ENCODE peak calls at places on chromosome 14, in five cellular contexts. S is HFF-Myc, K is psoas muscle, N is OCI-LY7, C is astrocyte of the spinal cord. P is an unnamed sample.

GRCh38 chr14:32905052-32905451 is 33.6 kb upstream of the NPAS3 start:
- DNase-seq in K (no peak), S (no peak), N (no peak), C (no peak), P (no peak)

GRCh38 chr14:94805726-94806288 is 35.9 kb upstream of the GSC start:
- DNase-seq in N (no peak), S (no peak), K (no peak), C (no peak), P (no peak)

GRCh38 chr14:34038358-34039057 is 87.6 kb upstream of the EGLN3 start:
- DNase-seq in C (no peak), S (no peak), N (no peak), K (no peak), P (no peak)

GRCh38 chr14:91144425-91145145 is 30.7 kb downstream of the DGLUCY start:
- DNase-seq in K (no peak), S (peak; percentile 39), N (no peak), C (peak; percentile 50), P (no peak)

GRCh38 chr14:101442451-101442850 is 118.8 kb upstream of the DIO3 start:
- DNase-seq in C (no peak), K (no peak), N (peak; percentile 75), S (no peak), P (no peak)

GRCh38 chr14:60303745-60304144 is 54.7 kb downstream of the PPM1A start:
- DNase-seq in C (no peak), N (no peak), S (no peak), K (no peak), P (no peak)

GRCh38 chr14:51774209-51774608 is 86.2 kb upstream of the GNG2 start:
- DNase-seq in K (no peak), C (no peak), N (no peak), S (no peak), P (no peak)

GRCh38 chr14:99654235-99655000 is 9.5 kb downstream of the HHIPL1 start:
- DNase-seq in S (no peak), C (peak; percentile 78), K (no peak), N (no peak), P (no peak)

GRCh38 chr14:61308198-61308597 is 13.2 kb upstream of the PRKCH start:
- DNase-seq in S (no peak), C (no peak), N (no peak), K (no peak), P (no peak)

GRCh38 chr14:64758025-64758521 is 53.8 kb downstream of the PLEKHG3 start:
- DNase-seq in K (peak; percentile 39), N (no peak), C (peak; percentile 83), S (no peak), P (no peak)

GRCh38 chr14:26394114-26394855 is 203.5 kb downstream of the NOVA1 start:
- DNase-seq in K (no peak), C (peak; percentile 17), S (no peak), N (no peak), P (no peak)

GRCh38 chr14:99602054-99602787 is 1.8 kb downstream of the CCDC85C start:
- DNase-seq in S (no peak), N (no peak), C (peak; percentile 37), K (no peak), P (no peak)

GRCh38 chr14:64732066-64732465 is 27.8 kb downstream of the PLEKHG3 start:
- DNase-seq in S (no peak), C (no peak), N (no peak), K (peak; percentile 12), P (no peak)

GRCh38 chr14:60058087-60058486 is 33.6 kb upstream of the PCNX4 start:
- DNase-seq in S (no peak), N (no peak), K (no peak), C (no peak), P (no peak)

GRCh38 chr14:56414231-56414630 is 165.4 kb upstream of the TMEM260 start:
- DNase-seq in S (no peak), C (no peak), N (no peak), K (no peak), P (no peak)

GRCh38 chr14:79511146-79511545 is 700.2 kb downstream of the DIO2 start:
- DNase-seq in C (peak; percentile 15), S (no peak), N (no peak), K (no peak), P (no peak)

GRCh38 chr14:32224731-32225377 is 21.8 kb upstream of the RNU6-8 start:
- DNase-seq in C (peak; percentile 77), N (no peak), S (peak; percentile 87), K (peak; percentile 55), P (no peak)

GRCh38 chr14:27528328-27528727 is 930.5 kb upstream of the NOVA1 start:
- DNase-seq in S (no peak), C (peak; percentile 30), K (no peak), N (no peak), P (no peak)

GRCh38 chr14:82153689-82154088 is 620.0 kb upstream of the SEL1L start:
- DNase-seq in K (no peak), N (no peak), S (no peak), C (no peak), P (no peak)

DNA sequence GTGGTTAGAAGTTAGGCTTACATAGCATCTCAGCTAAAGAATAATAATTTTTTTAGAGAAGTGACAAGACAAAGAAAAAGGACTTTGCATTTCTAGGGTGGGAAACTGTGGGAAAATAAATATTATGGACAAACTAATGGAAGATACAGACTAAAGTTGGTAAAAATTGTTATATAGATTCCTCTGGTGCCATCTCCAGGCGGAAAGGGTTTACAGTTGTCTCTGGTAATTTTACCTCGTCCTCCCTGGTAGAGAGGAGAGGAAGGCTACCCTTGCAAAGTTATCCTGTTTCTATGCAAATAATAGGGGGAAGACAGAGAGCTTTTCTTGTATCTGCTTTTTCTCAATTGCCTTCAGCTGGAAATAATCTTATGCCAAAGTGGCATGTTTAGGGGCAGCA is 5.2 kb downstream of the OR11G2 start:
- DNase-seq in C (no peak), N (no peak), K (no peak), S (no peak), P (no peak)
- TF ChIP-seq CTCF in C (no peak), N (peak; percentile 34), K (no peak), S (no peak), P (no peak)

GRCh38 chr14:103169954-103170353 is 46.7 kb downstream of the TNFAIP2 start:
- DNase-seq in K (no peak), C (no peak), N (no peak), S (no peak), P (no peak)

GRCh38 chr14:103177376-103177775 is 54.1 kb downstream of the TNFAIP2 start:
- DNase-seq in S (no peak), N (no peak), K (no peak), C (no peak), P (no peak)

DNA sequence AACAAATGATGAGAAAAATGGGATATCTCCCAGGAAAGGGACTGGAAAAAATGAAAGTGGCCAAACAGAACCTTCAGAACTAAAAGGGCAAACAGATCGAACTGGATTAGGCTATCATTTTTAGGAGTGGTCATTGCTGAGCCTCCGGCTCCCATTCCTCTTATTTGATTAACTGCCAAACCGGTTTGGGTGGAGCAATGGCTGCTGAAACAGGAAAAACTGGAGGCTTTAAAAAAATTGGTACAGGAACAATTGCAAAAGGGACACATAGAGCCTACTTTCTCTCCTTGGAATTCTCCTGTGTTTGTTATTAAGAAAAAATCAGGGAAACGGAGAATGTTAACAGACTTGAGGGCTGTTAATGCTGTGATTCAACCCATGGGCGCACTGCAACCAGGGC is 49.7 kb downstream of the TNFAIP2 start:
- DNase-seq in K (no peak), N (no peak), C (no peak), S (no peak), P (no peak)
- H3K4me3 ChIP-seq in K (no peak overlapping the region), N (no peak overlapping the region), C (no peak overlapping the region), S (no peak overlapping the region), P (no peak overlapping the region)

GRCh38 chr14:67529947-67530935 is 2.8 kb upstream of the PLEKHH1 start:
- DNase-seq in C (no peak), N (no peak), K (no peak), S (no peak), P (no peak)

GRCh38 chr14:67536087-67536486 is 3.0 kb downstream of the PLEKHH1 start:
- DNase-seq in K (no peak), N (no peak), C (no peak), S (no peak), P (no peak)

GRCh38 chr14:67533754-67534085 is 630 bp downstream of the PLEKHH1 start:
- DNase-seq in S (no peak), K (no peak), N (no peak), C (no peak), P (no peak)

GRCh38 chr14:67532606-67532997 is 488 bp upstream of the PLEKHH1 start:
- DNase-seq in S (no peak), C (no peak), K (no peak), N (no peak), P (no peak)

GRCh38 chr14:67532998-67533753 is at the start of gene PLEKHH1:
- DNase-seq in K (peak; percentile 83), N (no peak), S (no peak), C (peak; percentile 65), P (no peak)
- TF ChIP-seq CTCF in K (no peak), N (no peak), S (no peak), C (no peak), P (no peak)

GRCh38 chr14:55026441-55026792 is 482 bp downstream of the WDHD1 start:
- DNase-seq in S (no peak), C (no peak), K (no peak), N (no peak), P (no peak)

GRCh38 chr14:55026793-55027560 is at the start of the genes SOCS4 and WDHD1:
- DNase-seq in K (peak; percentile 98), S (peak; percentile 77), C (peak; percentile 94), N (peak; percentile 95), P (peak; percentile 81)

GRCh38 chr14:55028066-55028465 is 1.0 kb downstream of the SOCS4 start:
- DNase-seq in C (no peak), K (no peak), S (no peak), N (peak; percentile 22), P (no peak)

GRCh38 chr14:55028476-55028875 is 1.4 kb downstream of the SOCS4 start:
- DNase-seq in K (no peak), N (no peak), C (no peak), S (no peak), P (no peak)

GRCh38 chr14:55025948-55026347 is 951 bp downstream of the WDHD1 start:
- DNase-seq in K (no peak), S (no peak), C (no peak), N (no peak), P (no peak)
- H3K4me3 ChIP-seq in K (peak overlapping the region; percentile 79), S (peak overlapping the region; percentile 73), C (peak overlapping the region; percentile 73), N (peak overlapping the region; percentile 81), P (peak overlapping the region; percentile 85)

DNA sequence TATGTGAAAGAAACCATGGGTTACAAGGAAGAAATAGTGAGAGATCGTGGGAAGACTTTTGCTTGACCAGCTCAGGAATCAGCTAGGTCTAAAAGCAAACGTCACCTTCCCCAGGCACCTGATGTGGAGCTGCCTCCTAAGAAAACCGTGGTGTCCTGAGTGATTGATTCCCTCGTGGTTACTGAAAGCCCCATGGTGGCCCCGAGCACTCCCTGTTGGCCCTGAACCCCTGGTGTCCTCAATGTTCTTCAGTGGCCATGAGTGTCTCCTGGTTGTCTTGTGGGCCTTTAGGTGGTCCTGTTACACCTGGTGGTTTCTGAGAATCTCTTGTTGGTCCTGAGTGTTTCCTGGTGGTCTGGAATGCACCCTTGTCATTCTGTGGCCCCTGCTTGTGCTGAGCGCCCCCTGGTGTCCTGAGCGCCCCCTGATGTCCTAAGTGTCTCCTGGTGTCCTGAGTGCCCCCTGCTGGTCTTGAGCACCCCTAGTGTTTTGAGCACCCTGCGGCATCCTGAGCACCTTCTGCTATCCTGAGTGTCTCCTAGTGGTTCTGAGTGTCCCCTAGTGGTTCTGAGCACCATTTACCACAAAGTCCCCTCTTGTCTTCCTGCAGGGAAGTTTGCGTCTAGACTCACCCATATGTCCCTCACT is 518.7 kb downstream of the TMEM121 start:
- DNase-seq in S (no peak), C (no peak), K (peak; percentile 59), N (no peak), P (peak; percentile 44)
- TF ChIP-seq CTCF in S (peak; percentile 23), C (no peak), K (no peak), N (no peak), P (peak; percentile 95)

P was measured in GM12864.